ENCODE peak calls at places on chromosomes 5 and 9, in nine cellular contexts. One of them, this sample, is unnamed.

GRCh38 chr5:139481122-139481533 is 1.4 kb downstream of the STING1 start:
- ATAC-seq in CD8-positive, alpha-beta T cell: no peak
- ATAC-seq in omental fat pad: peak; percentile 58
- ATAC-seq in activated naive CD8-positive, alpha-beta T cell treated with anti-CD3 and anti-CD28 coated beads, Interleukin-2, amount 50 U/mL, for 24 hours: peak; percentile 12
- ATAC-seq in sciatic nerve: peak; percentile 47
- ATAC-seq in PC-3: no peak
- ATAC-seq in stimulated activated naive CD8-positive, alpha-beta T cell treated with anti-CD3 and anti-CD28 coated beads, Interleukin-15, amount 100 ng/mL, for 72 hours: peak; percentile 42
- ATAC-seq in activated CD8-positive, alpha-beta T cell treated with anti-CD3 and anti-CD28 coated beads for 36 hours: no peak
- ATAC-seq in left lung: peak; percentile 50
- ATAC-seq in this sample: peak; percentile 55

GRCh38 chr9:131609116-131609830 is 64.0 kb downstream of the PRRT1B start:
- ATAC-seq in stimulated activated naive CD8-positive, alpha-beta T cell treated with anti-CD3 and anti-CD28 coated beads, Interleukin-15, amount 100 ng/mL, for 72 hours: no peak
- ATAC-seq in PC-3: peak; percentile 34
- ATAC-seq in activated CD8-positive, alpha-beta T cell treated with anti-CD3 and anti-CD28 coated beads for 36 hours: no peak
- ATAC-seq in omental fat pad: peak; percentile 20
- ATAC-seq in left lung: peak; percentile 20
- ATAC-seq in sciatic nerve: peak; percentile 78
- ATAC-seq in CD8-positive, alpha-beta T cell: no peak
- ATAC-seq in activated naive CD8-positive, alpha-beta T cell treated with anti-CD3 and anti-CD28 coated beads, Interleukin-2, amount 50 U/mL, for 24 hours: no peak
- ATAC-seq in this sample: peak; percentile 5

GRCh38 chr5:10724799-10725507 is 36.1 kb downstream of the DAP start:
- ATAC-seq in sciatic nerve: peak; percentile 90
- ATAC-seq in stimulated activated naive CD8-positive, alpha-beta T cell treated with anti-CD3 and anti-CD28 coated beads, Interleukin-15, amount 100 ng/mL, for 72 hours: no peak
- ATAC-seq in PC-3: peak; percentile 84
- ATAC-seq in activated naive CD8-positive, alpha-beta T cell treated with anti-CD3 and anti-CD28 coated beads, Interleukin-2, amount 50 U/mL, for 24 hours: no peak
- ATAC-seq in CD8-positive, alpha-beta T cell: no peak
- ATAC-seq in left lung: peak; percentile 79
- ATAC-seq in omental fat pad: peak; percentile 48
- ATAC-seq in activated CD8-positive, alpha-beta T cell treated with anti-CD3 and anti-CD28 coated beads for 36 hours: no peak
- ATAC-seq in this sample: peak; percentile 80

GRCh38 chr9:130182090-130182909 is 10.1 kb downstream of the NCS1 start:
- ATAC-seq in activated CD8-positive, alpha-beta T cell treated with anti-CD3 and anti-CD28 coated beads for 36 hours: no peak
- ATAC-seq in CD8-positive, alpha-beta T cell: no peak
- ATAC-seq in sciatic nerve: no peak
- ATAC-seq in stimulated activated naive CD8-positive, alpha-beta T cell treated with anti-CD3 and anti-CD28 coated beads, Interleukin-15, amount 100 ng/mL, for 72 hours: no peak
- ATAC-seq in omental fat pad: no peak
- ATAC-seq in left lung: no peak
- ATAC-seq in activated naive CD8-positive, alpha-beta T cell treated with anti-CD3 and anti-CD28 coated beads, Interleukin-2, amount 50 U/mL, for 24 hours: no peak
- ATAC-seq in PC-3: no peak
- ATAC-seq in this sample: no peak

GRCh38 chr5:95925939-95926338 is 35.7 kb downstream of the ELL2 start:
- ATAC-seq in sciatic nerve: no peak
- ATAC-seq in PC-3: no peak
- ATAC-seq in CD8-positive, alpha-beta T cell: no peak
- ATAC-seq in activated naive CD8-positive, alpha-beta T cell treated with anti-CD3 and anti-CD28 coated beads, Interleukin-2, amount 50 U/mL, for 24 hours: no peak
- ATAC-seq in left lung: no peak
- ATAC-seq in omental fat pad: no peak
- ATAC-seq in activated CD8-positive, alpha-beta T cell treated with anti-CD3 and anti-CD28 coated beads for 36 hours: peak; percentile 16
- ATAC-seq in stimulated activated naive CD8-positive, alpha-beta T cell treated with anti-CD3 and anti-CD28 coated beads, Interleukin-15, amount 100 ng/mL, for 72 hours: peak; percentile 55
- ATAC-seq in this sample: no peak

GRCh38 chr9:89837152-89837551 is 232.3 kb downstream of the GADD45G start:
- ATAC-seq in CD8-positive, alpha-beta T cell: no peak
- ATAC-seq in PC-3: no peak
- ATAC-seq in activated naive CD8-positive, alpha-beta T cell treated with anti-CD3 and anti-CD28 coated beads, Interleukin-2, amount 50 U/mL, for 24 hours: no peak
- ATAC-seq in left lung: peak; percentile 10
- ATAC-seq in activated CD8-positive, alpha-beta T cell treated with anti-CD3 and anti-CD28 coated beads for 36 hours: no peak
- ATAC-seq in omental fat pad: no peak
- ATAC-seq in sciatic nerve: peak; percentile 84
- ATAC-seq in stimulated activated naive CD8-positive, alpha-beta T cell treated with anti-CD3 and anti-CD28 coated beads, Interleukin-15, amount 100 ng/mL, for 72 hours: no peak
- ATAC-seq in this sample: no peak

GRCh38 chr9:115616666-115617239 is 498.8 kb upstream of the TNC start:
- ATAC-seq in PC-3: no peak
- ATAC-seq in sciatic nerve: no peak
- ATAC-seq in CD8-positive, alpha-beta T cell: no peak
- ATAC-seq in omental fat pad: no peak
- ATAC-seq in activated naive CD8-positive, alpha-beta T cell treated with anti-CD3 and anti-CD28 coated beads, Interleukin-2, amount 50 U/mL, for 24 hours: no peak
- ATAC-seq in left lung: no peak
- ATAC-seq in activated CD8-positive, alpha-beta T cell treated with anti-CD3 and anti-CD28 coated beads for 36 hours: no peak
- ATAC-seq in stimulated activated naive CD8-positive, alpha-beta T cell treated with anti-CD3 and anti-CD28 coated beads, Interleukin-15, amount 100 ng/mL, for 72 hours: no peak
- ATAC-seq in this sample: no peak

GRCh38 chr5:72786676-72787075 is 29.8 kb upstream of the TNPO1 start:
- ATAC-seq in omental fat pad: no peak
- ATAC-seq in left lung: no peak
- ATAC-seq in CD8-positive, alpha-beta T cell: no peak
- ATAC-seq in activated naive CD8-positive, alpha-beta T cell treated with anti-CD3 and anti-CD28 coated beads, Interleukin-2, amount 50 U/mL, for 24 hours: no peak
- ATAC-seq in PC-3: no peak
- ATAC-seq in stimulated activated naive CD8-positive, alpha-beta T cell treated with anti-CD3 and anti-CD28 coated beads, Interleukin-15, amount 100 ng/mL, for 72 hours: no peak
- ATAC-seq in activated CD8-positive, alpha-beta T cell treated with anti-CD3 and anti-CD28 coated beads for 36 hours: no peak
- ATAC-seq in sciatic nerve: no peak
- ATAC-seq in this sample: no peak

GRCh38 chr9:113475031-113475430 is 11.5 kb downstream of the RGS3 start:
- ATAC-seq in left lung: no peak
- ATAC-seq in activated CD8-positive, alpha-beta T cell treated with anti-CD3 and anti-CD28 coated beads for 36 hours: no peak
- ATAC-seq in omental fat pad: no peak
- ATAC-seq in stimulated activated naive CD8-positive, alpha-beta T cell treated with anti-CD3 and anti-CD28 coated beads, Interleukin-15, amount 100 ng/mL, for 72 hours: no peak
- ATAC-seq in PC-3: no peak
- ATAC-seq in CD8-positive, alpha-beta T cell: no peak
- ATAC-seq in activated naive CD8-positive, alpha-beta T cell treated with anti-CD3 and anti-CD28 coated beads, Interleukin-2, amount 50 U/mL, for 24 hours: no peak
- ATAC-seq in sciatic nerve: no peak
- ATAC-seq in this sample: no peak

GRCh38 chr5:65902104-65902503 is 24.3 kb upstream of the ERBIN start:
- ATAC-seq in omental fat pad: no peak
- ATAC-seq in PC-3: no peak
- ATAC-seq in left lung: no peak
- ATAC-seq in sciatic nerve: no peak
- ATAC-seq in activated CD8-positive, alpha-beta T cell treated with anti-CD3 and anti-CD28 coated beads for 36 hours: no peak
- ATAC-seq in activated naive CD8-positive, alpha-beta T cell treated with anti-CD3 and anti-CD28 coated beads, Interleukin-2, amount 50 U/mL, for 24 hours: no peak
- ATAC-seq in CD8-positive, alpha-beta T cell: no peak
- ATAC-seq in stimulated activated naive CD8-positive, alpha-beta T cell treated with anti-CD3 and anti-CD28 coated beads, Interleukin-15, amount 100 ng/mL, for 72 hours: peak; percentile 28
- ATAC-seq in this sample: no peak

GRCh38 chr9:3903906-3904305 is 378.1 kb upstream of the RFX3 start:
- ATAC-seq in activated naive CD8-positive, alpha-beta T cell treated with anti-CD3 and anti-CD28 coated beads, Interleukin-2, amount 50 U/mL, for 24 hours: no peak
- ATAC-seq in left lung: no peak
- ATAC-seq in stimulated activated naive CD8-positive, alpha-beta T cell treated with anti-CD3 and anti-CD28 coated beads, Interleukin-15, amount 100 ng/mL, for 72 hours: no peak
- ATAC-seq in omental fat pad: peak; percentile 50
- ATAC-seq in PC-3: no peak
- ATAC-seq in CD8-positive, alpha-beta T cell: no peak
- ATAC-seq in activated CD8-positive, alpha-beta T cell treated with anti-CD3 and anti-CD28 coated beads for 36 hours: no peak
- ATAC-seq in sciatic nerve: no peak
- ATAC-seq in this sample: no peak

GRCh38 chr9:20732118-20732517 is 48.1 kb downstream of the FOCAD start:
- ATAC-seq in left lung: no peak
- ATAC-seq in PC-3: peak; percentile 95
- ATAC-seq in activated naive CD8-positive, alpha-beta T cell treated with anti-CD3 and anti-CD28 coated beads, Interleukin-2, amount 50 U/mL, for 24 hours: no peak
- ATAC-seq in omental fat pad: no peak
- ATAC-seq in sciatic nerve: no peak
- ATAC-seq in CD8-positive, alpha-beta T cell: no peak
- ATAC-seq in activated CD8-positive, alpha-beta T cell treated with anti-CD3 and anti-CD28 coated beads for 36 hours: no peak
- ATAC-seq in stimulated activated naive CD8-positive, alpha-beta T cell treated with anti-CD3 and anti-CD28 coated beads, Interleukin-15, amount 100 ng/mL, for 72 hours: no peak
- ATAC-seq in this sample: no peak

GRCh38 chr9:134272302-134273023 is 53.8 kb upstream of the RXRA start:
- ATAC-seq in activated CD8-positive, alpha-beta T cell treated with anti-CD3 and anti-CD28 coated beads for 36 hours: no peak
- ATAC-seq in left lung: no peak
- ATAC-seq in activated naive CD8-positive, alpha-beta T cell treated with anti-CD3 and anti-CD28 coated beads, Interleukin-2, amount 50 U/mL, for 24 hours: no peak
- ATAC-seq in sciatic nerve: no peak
- ATAC-seq in PC-3: no peak
- ATAC-seq in CD8-positive, alpha-beta T cell: no peak
- ATAC-seq in stimulated activated naive CD8-positive, alpha-beta T cell treated with anti-CD3 and anti-CD28 coated beads, Interleukin-15, amount 100 ng/mL, for 72 hours: no peak
- ATAC-seq in omental fat pad: no peak
- ATAC-seq in this sample: no peak

GRCh38 chr9:120891255-120891954 is 14.4 kb upstream of the PHF19 start:
- ATAC-seq in activated naive CD8-positive, alpha-beta T cell treated with anti-CD3 and anti-CD28 coated beads, Interleukin-2, amount 50 U/mL, for 24 hours: peak; percentile 57
- ATAC-seq in sciatic nerve: no peak
- ATAC-seq in omental fat pad: no peak
- ATAC-seq in PC-3: no peak
- ATAC-seq in CD8-positive, alpha-beta T cell: peak; percentile 64
- ATAC-seq in activated CD8-positive, alpha-beta T cell treated with anti-CD3 and anti-CD28 coated beads for 36 hours: peak; percentile 60
- ATAC-seq in stimulated activated naive CD8-positive, alpha-beta T cell treated with anti-CD3 and anti-CD28 coated beads, Interleukin-15, amount 100 ng/mL, for 72 hours: peak; percentile 73
- ATAC-seq in left lung: no peak
- ATAC-seq in this sample: no peak

GRCh38 chr5:78979117-78979742 is 5.9 kb downstream of the ARSB start:
- ATAC-seq in activated CD8-positive, alpha-beta T cell treated with anti-CD3 and anti-CD28 coated beads for 36 hours: peak; percentile 36
- ATAC-seq in stimulated activated naive CD8-positive, alpha-beta T cell treated with anti-CD3 and anti-CD28 coated beads, Interleukin-15, amount 100 ng/mL, for 72 hours: peak; percentile 88
- ATAC-seq in left lung: no peak
- ATAC-seq in activated naive CD8-positive, alpha-beta T cell treated with anti-CD3 and anti-CD28 coated beads, Interleukin-2, amount 50 U/mL, for 24 hours: peak; percentile 77
- ATAC-seq in omental fat pad: no peak
- ATAC-seq in CD8-positive, alpha-beta T cell: no peak
- ATAC-seq in PC-3: no peak
- ATAC-seq in sciatic nerve: no peak
- ATAC-seq in this sample: no peak

GRCh38 chr5:172450861-172451695 is 3.2 kb downstream of the SH3PXD2B start:
- ATAC-seq in activated naive CD8-positive, alpha-beta T cell treated with anti-CD3 and anti-CD28 coated beads, Interleukin-2, amount 50 U/mL, for 24 hours: peak; percentile 29
- ATAC-seq in left lung: peak; percentile 21
- ATAC-seq in omental fat pad: no peak
- ATAC-seq in sciatic nerve: no peak
- ATAC-seq in PC-3: no peak
- ATAC-seq in activated CD8-positive, alpha-beta T cell treated with anti-CD3 and anti-CD28 coated beads for 36 hours: peak; percentile 60
- ATAC-seq in CD8-positive, alpha-beta T cell: no peak
- ATAC-seq in stimulated activated naive CD8-positive, alpha-beta T cell treated with anti-CD3 and anti-CD28 coated beads, Interleukin-15, amount 100 ng/mL, for 72 hours: peak; percentile 48
- ATAC-seq in this sample: no peak

GRCh38 chr9:103798620-103799019 is 295.5 kb upstream of the SMC2 start:
- ATAC-seq in activated CD8-positive, alpha-beta T cell treated with anti-CD3 and anti-CD28 coated beads for 36 hours: peak; percentile 96
- ATAC-seq in CD8-positive, alpha-beta T cell: no peak
- ATAC-seq in PC-3: peak; percentile 79
- ATAC-seq in left lung: peak; percentile 79
- ATAC-seq in activated naive CD8-positive, alpha-beta T cell treated with anti-CD3 and anti-CD28 coated beads, Interleukin-2, amount 50 U/mL, for 24 hours: peak; percentile 94
- ATAC-seq in omental fat pad: peak; percentile 91
- ATAC-seq in sciatic nerve: no peak
- ATAC-seq in stimulated activated naive CD8-positive, alpha-beta T cell treated with anti-CD3 and anti-CD28 coated beads, Interleukin-15, amount 100 ng/mL, for 72 hours: peak; percentile 94
- ATAC-seq in this sample: peak; percentile 81